ENCODE peak calls at places on chromosome 3, in five cellular contexts. One of them, this sample, is unnamed.

GRCh38 chr3:152276688-152277087 is 8.0 kb downstream of the MBNL1 start:
- DNase-seq in activated effector memory CD4-positive, alpha-beta T cell treated with Interleukin-2 at 50 U/mL for 16 hours: no peak
- DNase-seq in SK-MEL-5: no peak
- DNase-seq in GM04504: no peak
- DNase-seq in IMR-90: no peak
- DNase-seq in this sample: no peak

GRCh38 chr3:151538706-151539403 is 78.0 kb upstream of the IGSF10 start:
- DNase-seq in activated effector memory CD4-positive, alpha-beta T cell treated with Interleukin-2 at 50 U/mL for 16 hours: no peak
- DNase-seq in SK-MEL-5: peak; percentile 36
- DNase-seq in GM04504: peak; percentile 38
- DNase-seq in IMR-90: peak; percentile 30
- DNase-seq in this sample: peak; percentile 62

GRCh38 chr3:13353936-13354542 is 66.1 kb downstream of the NUP210 start:
- DNase-seq in activated effector memory CD4-positive, alpha-beta T cell treated with Interleukin-2 at 50 U/mL for 16 hours: no peak
- DNase-seq in SK-MEL-5: peak; percentile 50
- DNase-seq in GM04504: no peak
- DNase-seq in IMR-90: peak; percentile 18
- DNase-seq in this sample: peak; percentile 8

GRCh38 chr3:28012830-28013229 is 228.6 kb upstream of the CMC1 start:
- DNase-seq in activated effector memory CD4-positive, alpha-beta T cell treated with Interleukin-2 at 50 U/mL for 16 hours: no peak
- DNase-seq in SK-MEL-5: no peak
- DNase-seq in GM04504: no peak
- DNase-seq in IMR-90: no peak
- DNase-seq in this sample: peak; percentile 21

GRCh38 chr3:69838217-69838616 is 99.0 kb downstream of the MITF start:
- DNase-seq in activated effector memory CD4-positive, alpha-beta T cell treated with Interleukin-2 at 50 U/mL for 16 hours: no peak
- DNase-seq in SK-MEL-5: no peak
- DNase-seq in GM04504: peak; percentile 81
- DNase-seq in IMR-90: peak; percentile 98
- DNase-seq in this sample: peak; percentile 100

GRCh38 chr3:182149594-182149993 is 437.9 kb downstream of the SOX2 start:
- DNase-seq in activated effector memory CD4-positive, alpha-beta T cell treated with Interleukin-2 at 50 U/mL for 16 hours: no peak
- DNase-seq in SK-MEL-5: no peak
- DNase-seq in GM04504: no peak
- DNase-seq in IMR-90: no peak
- DNase-seq in this sample: no peak

GRCh38 chr3:46019707-46020106 is 7.6 kb downstream of the XCR1 start:
- DNase-seq in activated effector memory CD4-positive, alpha-beta T cell treated with Interleukin-2 at 50 U/mL for 16 hours: no peak
- DNase-seq in SK-MEL-5: no peak
- DNase-seq in GM04504: no peak
- DNase-seq in IMR-90: no peak
- DNase-seq in this sample: peak; percentile 10

GRCh38 chr3:43477600-43477999 is 144.2 kb downstream of the ANO10 start:
- DNase-seq in activated effector memory CD4-positive, alpha-beta T cell treated with Interleukin-2 at 50 U/mL for 16 hours: peak; percentile 53
- DNase-seq in SK-MEL-5: no peak
- DNase-seq in GM04504: no peak
- DNase-seq in IMR-90: no peak
- DNase-seq in this sample: no peak

GRCh38 chr3:114408763-114409162 is 114.9 kb downstream of the TIGIT start:
- DNase-seq in activated effector memory CD4-positive, alpha-beta T cell treated with Interleukin-2 at 50 U/mL for 16 hours: no peak
- DNase-seq in SK-MEL-5: no peak
- DNase-seq in GM04504: no peak
- DNase-seq in IMR-90: no peak
- DNase-seq in this sample: peak; percentile 35

GRCh38 chr3:18232317-18232716 is 192.8 kb downstream of the SATB1 start:
- DNase-seq in activated effector memory CD4-positive, alpha-beta T cell treated with Interleukin-2 at 50 U/mL for 16 hours: no peak
- DNase-seq in SK-MEL-5: no peak
- DNase-seq in GM04504: no peak
- DNase-seq in IMR-90: no peak
- DNase-seq in this sample: no peak

GRCh38 chr3:119619094-119619493 is 21.4 kb downstream of the PLA1A start:
- DNase-seq in activated effector memory CD4-positive, alpha-beta T cell treated with Interleukin-2 at 50 U/mL for 16 hours: no peak
- DNase-seq in SK-MEL-5: no peak
- DNase-seq in GM04504: no peak
- DNase-seq in IMR-90: no peak
- DNase-seq in this sample: peak; percentile 26

GRCh38 chr3:87436781-87437543 is 160.6 kb upstream of the POU1F1 start:
- DNase-seq in activated effector memory CD4-positive, alpha-beta T cell treated with Interleukin-2 at 50 U/mL for 16 hours: no peak
- DNase-seq in SK-MEL-5: no peak
- DNase-seq in GM04504: peak; percentile 27
- DNase-seq in IMR-90: no peak
- DNase-seq in this sample: no peak

GRCh38 chr3:66153471-66153870 is 67.3 kb upstream of the SLC25A26 start:
- DNase-seq in activated effector memory CD4-positive, alpha-beta T cell treated with Interleukin-2 at 50 U/mL for 16 hours: no peak
- DNase-seq in SK-MEL-5: no peak
- DNase-seq in GM04504: no peak
- DNase-seq in IMR-90: no peak
- DNase-seq in this sample: no peak

GRCh38 chr3:170228093-170228766 is 6.0 kb downstream of the PRKCI start:
- DNase-seq in activated effector memory CD4-positive, alpha-beta T cell treated with Interleukin-2 at 50 U/mL for 16 hours: no peak
- DNase-seq in SK-MEL-5: no peak
- DNase-seq in GM04504: no peak
- DNase-seq in IMR-90: peak; percentile 20
- DNase-seq in this sample: no peak

GRCh38 chr3:120126016-120126415 is 31.8 kb upstream of the GSK3B start:
- DNase-seq in activated effector memory CD4-positive, alpha-beta T cell treated with Interleukin-2 at 50 U/mL for 16 hours: no peak
- DNase-seq in SK-MEL-5: peak; percentile 94
- DNase-seq in GM04504: no peak
- DNase-seq in IMR-90: no peak
- DNase-seq in this sample: no peak

GRCh38 chr3:41701196-41701698 is 260.7 kb downstream of the ULK4 start:
- DNase-seq in activated effector memory CD4-positive, alpha-beta T cell treated with Interleukin-2 at 50 U/mL for 16 hours: no peak
- DNase-seq in SK-MEL-5: no peak
- DNase-seq in GM04504: no peak
- DNase-seq in IMR-90: no peak
- DNase-seq in this sample: peak; percentile 52